ENCODE peak calls at places on chromosomes 16 and 17, in six cellular contexts. Z, T, G, U, H and E are unnamed samples.

GRCh38 chr16:9112844-9113186 is 21.4 kb downstream of the HAPSTR1 start:
- DNase-seq in Z (no peak), U (no peak), T (no peak), H (no peak), G (no peak), E (no peak)

GRCh38 chr17:46195939-46196338 is 2.7 kb upstream of the KANSL1 start:
- DNase-seq in Z (no peak), H (no peak), T (no peak), U (no peak), G (no peak), E (no peak)

GRCh38 chr16:75296606-75297005 is 45.2 kb upstream of the BCAR1 start:
- DNase-seq in T (no peak), Z (no peak), U (no peak), H (no peak), G (no peak), E (no peak)

GRCh38 chr16:67969286-67970039 is 1.0 kb upstream of the SLC12A4 start:
- DNase-seq in G (no peak), Z (no peak), T (no peak), H (no peak), U (no peak), E (no peak)

GRCh38 chr16:31480851-31481250 is 2.1 kb upstream of the SLC5A2 start:
- DNase-seq in U (no peak), H (no peak), Z (no peak), G (no peak), T (no peak), E (no peak)

GRCh38 chr17:20975566-20975965 is 67.2 kb downstream of the USP22 start:
- DNase-seq in H (no peak), T (no peak), G (no peak), U (no peak), Z (no peak), E (no peak)

GRCh38 chr17:35788504-35788998 is 6.9 kb downstream of the MMP28 start:
- DNase-seq in U (no peak), T (no peak), Z (no peak), G (no peak), H (no peak), E (no peak)

GRCh38 chr16:68539704-68540370 is 746 bp downstream of the ZFP90 start:
- DNase-seq in T (no peak), G (no peak), U (no peak), H (no peak), Z (no peak), E (no peak)

GRCh38 chr16:82111944-82112343 is 58.1 kb downstream of the MPHOSPH6 start:
- DNase-seq in U (no peak), T (no peak), G (no peak), Z (no peak), H (no peak), E (no peak)

GRCh38 chr17:44543213-44543904 is 13.9 kb upstream of the FZD2 start:
- DNase-seq in T (no peak), Z (no peak), G (peak; percentile 83), H (no peak), U (peak; percentile 70), E (no peak)

GRCh38 chr17:40451420-40451819 is 8.2 kb downstream of the IGFBP4 start:
- DNase-seq in U (peak; percentile 95), Z (no peak), H (no peak), G (peak; percentile 82), T (no peak), E (no peak)

GRCh38 chr16:70455910-70456309 is 1.5 kb downstream of the FCSK start:
- DNase-seq in H (no peak), U (no peak), Z (no peak), T (no peak), G (no peak), E (no peak)

GRCh38 chr16:70453891-70454220 is 539 bp upstream of the FCSK start:
- DNase-seq in H (no peak), T (no peak), G (no peak), U (no peak), Z (no peak), E (no peak)

GRCh38 chr16:70453117-70453890 is 1.1 kb upstream of the FCSK start:
- DNase-seq in T (no peak), G (no peak), H (no peak), Z (no peak), U (no peak), E (no peak)

GRCh38 chr16:70457446-70457845 is 3.1 kb downstream of the FCSK start:
- DNase-seq in G (no peak), T (no peak), H (no peak), Z (no peak), U (no peak), E (no peak)

DNA sequence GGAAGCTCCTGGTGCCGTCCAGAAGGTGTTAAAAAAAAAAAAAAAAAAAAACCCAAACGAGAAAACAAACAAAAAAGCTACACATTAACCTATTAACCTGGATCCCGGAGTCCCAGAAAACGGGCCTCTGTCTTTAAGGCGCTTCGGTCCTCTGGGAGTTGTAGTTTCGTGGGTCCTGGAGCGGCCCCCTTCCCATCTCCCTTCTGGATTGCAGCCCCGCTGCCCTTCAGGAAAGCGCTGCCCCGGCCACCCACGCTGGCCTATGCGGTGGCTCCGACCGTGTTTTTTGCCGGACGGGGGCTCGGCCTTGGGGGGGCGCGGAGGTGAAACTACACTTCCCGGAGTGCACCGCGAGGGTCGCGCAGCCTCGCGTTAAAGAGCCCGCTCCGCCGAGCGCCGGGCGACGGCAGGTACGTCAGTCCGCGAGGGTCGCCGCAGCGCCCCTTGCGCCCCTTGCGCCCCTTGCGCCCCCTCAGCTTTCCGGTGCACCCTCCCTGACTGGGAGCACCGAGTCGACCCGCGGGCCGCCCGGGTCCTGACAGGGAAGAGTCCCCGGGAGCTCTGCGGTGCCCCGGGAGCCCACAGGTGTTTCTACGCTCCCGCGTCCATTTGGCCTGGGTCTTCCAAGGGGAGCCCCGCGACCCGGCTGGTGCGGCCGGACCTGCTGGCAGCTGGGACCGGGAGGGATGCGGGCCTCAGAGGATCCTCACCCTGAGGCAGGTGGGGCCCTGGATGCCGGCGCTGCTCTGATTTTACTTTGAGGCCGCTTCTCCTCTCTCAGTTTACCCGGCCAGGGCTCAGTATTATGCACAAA is at the start of gene FCSK:
- DNase-seq in U (no peak), H (peak; percentile 62), T (peak; percentile 78), G (peak; percentile 88), Z (peak; percentile 80), E (no peak)
- TF ChIP-seq CTCF in U (no peak), H (no peak), T (no peak), G (no peak), Z (peak; percentile 62), E (no peak)

GRCh38 chr16:51268237-51268636 is 117.2 kb upstream of the SALL1 start:
- DNase-seq in Z (no peak), U (no peak), H (no peak), G (no peak), T (no peak), E (no peak)

GRCh38 chr16:51261919-51262318 is 110.8 kb upstream of the SALL1 start:
- DNase-seq in T (no peak), Z (no peak), G (no peak), U (no peak), H (no peak), E (no peak)

GRCh38 chr16:51267676-51268075 is 116.6 kb upstream of the SALL1 start:
- DNase-seq in U (no peak), G (no peak), H (no peak), Z (no peak), T (no peak), E (no peak)

DNA sequence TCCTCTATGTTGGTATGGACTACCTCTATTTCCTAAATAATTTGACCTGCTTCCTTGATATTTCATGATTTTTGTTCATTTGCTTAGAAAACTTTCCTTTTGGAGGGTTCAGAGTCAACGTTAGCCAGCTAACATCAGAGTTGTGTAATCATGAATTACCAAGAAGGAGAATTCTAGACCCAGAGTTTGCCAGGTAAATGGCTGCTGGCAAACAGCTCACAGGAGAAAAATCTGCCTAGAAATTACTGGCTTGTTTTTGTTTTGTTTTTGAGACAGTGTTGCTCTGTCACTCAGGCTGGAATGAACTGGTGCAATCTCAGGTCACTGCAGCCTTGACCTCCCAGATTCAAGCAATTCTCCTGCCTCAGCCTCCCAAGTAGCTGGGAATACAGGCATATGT is 111.4 kb upstream of the SALL1 start:
- DNase-seq in G (no peak), H (no peak), Z (no peak), T (no peak), U (no peak), E (no peak)
- TF ChIP-seq CTCF in G (no peak), H (no peak), Z (no peak), T (no peak), U (no peak), E (no peak)

DNA sequence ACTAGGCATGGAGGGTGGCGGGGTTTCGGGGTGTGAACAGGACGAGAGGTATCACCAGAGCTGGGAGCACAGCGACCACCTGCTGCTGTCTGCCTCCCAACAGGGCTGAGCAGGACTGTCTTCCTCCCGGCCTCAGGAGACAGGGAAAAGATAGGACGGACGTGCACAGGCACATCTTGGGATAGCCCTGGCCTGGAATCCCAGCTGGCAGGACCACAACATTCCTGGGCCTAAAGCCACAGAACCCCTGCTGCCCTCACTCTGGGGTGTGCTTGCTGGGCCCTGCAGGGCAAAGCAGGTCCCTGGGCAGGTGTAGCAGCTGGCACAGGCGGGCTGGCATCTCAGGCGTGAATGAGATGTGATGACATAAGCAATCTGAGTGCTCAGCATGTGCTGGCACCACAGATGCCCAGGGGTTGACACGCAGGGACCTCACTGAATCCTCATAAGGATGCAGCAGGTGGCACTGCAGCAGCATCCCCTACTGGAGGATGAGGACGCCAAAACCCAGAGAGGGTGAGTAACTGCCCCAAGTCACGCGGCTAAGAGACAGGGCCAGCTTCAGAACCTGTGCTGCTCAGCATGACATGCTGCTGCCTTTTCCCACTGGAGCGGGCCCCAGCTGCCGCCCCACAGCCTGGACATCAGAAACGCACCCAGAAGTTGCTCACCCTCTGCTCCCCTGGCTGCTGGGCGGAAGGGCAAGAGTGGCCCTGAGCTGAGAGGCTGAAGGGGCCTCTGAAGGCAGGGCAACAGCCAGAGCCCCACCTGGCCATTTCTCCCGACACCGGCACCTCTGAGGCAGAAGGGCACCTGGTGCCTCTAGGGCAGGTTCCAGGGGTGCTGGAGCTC is 7.1 kb downstream of the CORO7 start:
- DNase-seq in G (no peak), H (no peak), Z (no peak), U (no peak), T (no peak), E (no peak)
- TF ChIP-seq CTCF in G (no peak), H (no peak), Z (no peak), U (no peak), T (no peak), E (no peak)

GRCh38 chr17:38969281-38969680 is 2.1 kb upstream of the FBXO47 start:
- DNase-seq in Z (no peak), U (no peak), T (no peak), G (no peak), H (no peak), E (no peak)

GRCh38 chr17:38970804-38971203 is 3.6 kb upstream of the FBXO47 start:
- DNase-seq in H (no peak), Z (no peak), U (no peak), G (no peak), T (no peak), E (no peak)

GRCh38 chr17:38967290-38967738 is at the start of gene FBXO47:
- DNase-seq in Z (peak; percentile 51), U (peak; percentile 60), T (peak; percentile 64), G (peak; percentile 64), H (peak; percentile 93), E (peak; percentile 93)

GRCh38 chr17:38970128-38970527 is 2.9 kb upstream of the FBXO47 start:
- DNase-seq in T (no peak), Z (no peak), U (no peak), G (no peak), H (no peak), E (no peak)
- TF ChIP-seq CTCF in T (no peak), Z (no peak), U (no peak), G (no peak), H (no peak), E (no peak)